ENCODE peak calls at places on chromosomes 5 and 9, in nine cellular contexts. M is OCI-LY7, J is fibroblast of lung, Y is A549, A is breast epithelium, C is uterus, O is cardiac muscle cell, D is IMR-90, P is body of pancreas. B is an unnamed sample. For H3K4me1, the result is how much of the 10 kb centered on the place peaks cover.

GRCh38 chr9:134391319-134392231 is 65.3 kb downstream of the RXRA start:
- DNase-seq in M (no peak), J (no peak), Y (no peak), A (no peak), C (no peak), O (no peak), D (no peak), P (no peak), B (no peak)

GRCh38 chr9:132768932-132769894 is 98.9 kb downstream of the GTF3C4 start:
- DNase-seq in M (peak), J (peak), Y (peak), A (no peak), C (peak), O (peak), D (peak), P (peak), B (no peak)

GRCh38 chr9:133505186-133505830 is 19.5 kb downstream of the MYMK start:
- DNase-seq in M (no peak), J (peak), Y (no peak), A (no peak), C (no peak), O (peak), D (peak), P (peak), B (no peak)

GRCh38 chr9:117825609-117826347 is 121.6 kb downstream of the TLR4 start:
- DNase-seq in M (no peak), J (no peak), Y (no peak), A (no peak), C (no peak), O (no peak), D (no peak), P (no peak), B (no peak)

GRCh38 chr9:118209343-118209742 is 505.1 kb downstream of the TLR4 start:
- DNase-seq in M (no peak), J (no peak), Y (no peak), A (no peak), C (no peak), O (no peak), D (no peak), P (no peak), B (no peak)

GRCh38 chr5:83608122-83608521 is 112.5 kb downstream of the HAPLN1 start:
- DNase-seq in M (peak), J (peak), Y (peak), A (no peak), C (no peak), O (peak), D (peak), P (peak), B (peak)

GRCh38 chr5:84430863-84431663 is 46.4 kb upstream of the EDIL3 start:
- DNase-seq in M (no peak), J (no peak), Y (no peak), A (no peak), C (no peak), O (peak), D (peak), P (no peak), B (no peak)

GRCh38 chr5:38535281-38535750 is 21.1 kb downstream of the LIFR start:
- DNase-seq in M (no peak), J (no peak), Y (no peak), A (no peak), C (no peak), O (no peak), D (no peak), P (no peak), B (no peak)

GRCh38 chr9:117145811-117146490 is 268.9 kb downstream of the ASTN2 start:
- DNase-seq in M (no peak), J (no peak), Y (no peak), A (no peak), C (no peak), O (no peak), D (no peak), P (no peak), B (no peak)

GRCh38 chr5:14173419-14174234 is 30.5 kb downstream of the TRIO start:
- DNase-seq in M (no peak), J (no peak), Y (no peak), A (no peak), C (no peak), O (no peak), D (no peak), P (no peak), B (no peak)

GRCh38 chr9:95078516-95078915 is 239.0 kb downstream of the FANCC start:
- DNase-seq in M (no peak), J (no peak), Y (no peak), A (no peak), C (peak), O (no peak), D (no peak), P (peak), B (no peak)

GRCh38 chr5:38557309-38557710 is 864 bp upstream of the LIFR start:
- DNase-seq in M (no peak), J (no peak), Y (no peak), A (peak), C (peak), O (no peak), D (no peak), P (peak), B (no peak)

GRCh38 chr5:82591021-82591515 is 312.9 kb upstream of the RPS23 start:
- DNase-seq in M (no peak), J (peak), Y (no peak), A (no peak), C (no peak), O (no peak), D (no peak), P (no peak), B (no peak)

GRCh38 chr9:135607401-135608293 is 31.7 kb downstream of the GLT6D1 start:
- DNase-seq in M (no peak), J (no peak), Y (no peak), A (no peak), C (no peak), O (no peak), D (no peak), P (no peak), B (peak)

GRCh38 chr5:6085461-6085860 is 292.9 kb downstream of the MED10 start:
- DNase-seq in M (no peak), J (no peak), Y (no peak), A (no peak), C (no peak), O (no peak), D (no peak), P (no peak), B (no peak)

GRCh38 chr5:61840354-61840753 is 465.7 kb upstream of the KIF2A start:
- DNase-seq in M (no peak), J (peak), Y (peak), A (no peak), C (no peak), O (no peak), D (no peak), P (no peak), B (peak)

GRCh38 chr5:134714120-134714519 is 24.2 kb upstream of the CAMLG start:
- DNase-seq in M (no peak), J (no peak), Y (no peak), A (no peak), C (no peak), O (no peak), D (no peak), P (no peak), B (no peak)

GRCh38 chr9:38345851-38346755 is 46.4 kb upstream of the ALDH1B1 start:
- DNase-seq in M (no peak), J (no peak), Y (no peak), A (no peak), C (no peak), O (no peak), D (no peak), P (no peak), B (no peak)

GRCh38 chr9:128005938-128006337 is 25.1 kb upstream of the EEIG1 start:
- DNase-seq in M (no peak), J (no peak), Y (peak), A (peak), C (peak), O (peak), D (no peak), P (no peak), B (no peak)

GRCh38 chr9:23702311-23702922 is 123.6 kb downstream of the ELAVL2 start:
- DNase-seq in M (no peak), J (peak), Y (no peak), A (no peak), C (no peak), O (no peak), D (no peak), P (no peak), B (no peak)

GRCh38 chr5:74648835-74649286 is 8.3 kb upstream of the ENC1 start:
- DNase-seq in M (peak), J (peak), Y (peak), A (no peak), C (no peak), O (peak), D (peak), P (peak), B (no peak)

GRCh38 chr5:77083088-77083487 is 4.0 kb downstream of the ZBED3 start:
- DNase-seq in M (no peak), J (no peak), Y (no peak), A (no peak), C (no peak), O (no peak), D (no peak), P (no peak), B (no peak)

GRCh38 chr9:129823163-129823933 is 588 bp downstream of the TOR1A start:
- DNase-seq in M (peak), J (peak), Y (peak), A (no peak), C (no peak), O (peak), D (peak), P (no peak), B (no peak)

GRCh38 chr5:124986667-124987066 is 240.2 kb upstream of the ZNF608 start:
- DNase-seq in M (no peak), J (peak), Y (no peak), A (no peak), C (no peak), O (no peak), D (no peak), P (no peak), B (no peak)

GRCh38 chr5:111635151-111635945 is 121.6 kb downstream of the NREP start:
- DNase-seq in M (no peak), J (peak), Y (no peak), A (no peak), C (no peak), O (peak), D (no peak), P (no peak), B (no peak)

GRCh38 chr5:43274435-43275114 is 38.6 kb downstream of the HMGCS1 start:
- DNase-seq in M (no peak), J (no peak), Y (no peak), A (no peak), C (no peak), O (no peak), D (no peak), P (no peak), B (no peak)

GRCh38 chr5:141618030-141618803 is 583 bp downstream of the DIAPH1 start:
- DNase-seq in M (peak), J (peak), Y (peak), A (peak), C (peak), O (peak), D (peak), P (peak), B (no peak)

GRCh38 chr9:120344230-120344629 is 235.7 kb downstream of the CDK5RAP2 start:
- DNase-seq in M (no peak), J (peak), Y (peak), A (no peak), C (no peak), O (peak), D (peak), P (no peak), B (no peak)

DNA sequence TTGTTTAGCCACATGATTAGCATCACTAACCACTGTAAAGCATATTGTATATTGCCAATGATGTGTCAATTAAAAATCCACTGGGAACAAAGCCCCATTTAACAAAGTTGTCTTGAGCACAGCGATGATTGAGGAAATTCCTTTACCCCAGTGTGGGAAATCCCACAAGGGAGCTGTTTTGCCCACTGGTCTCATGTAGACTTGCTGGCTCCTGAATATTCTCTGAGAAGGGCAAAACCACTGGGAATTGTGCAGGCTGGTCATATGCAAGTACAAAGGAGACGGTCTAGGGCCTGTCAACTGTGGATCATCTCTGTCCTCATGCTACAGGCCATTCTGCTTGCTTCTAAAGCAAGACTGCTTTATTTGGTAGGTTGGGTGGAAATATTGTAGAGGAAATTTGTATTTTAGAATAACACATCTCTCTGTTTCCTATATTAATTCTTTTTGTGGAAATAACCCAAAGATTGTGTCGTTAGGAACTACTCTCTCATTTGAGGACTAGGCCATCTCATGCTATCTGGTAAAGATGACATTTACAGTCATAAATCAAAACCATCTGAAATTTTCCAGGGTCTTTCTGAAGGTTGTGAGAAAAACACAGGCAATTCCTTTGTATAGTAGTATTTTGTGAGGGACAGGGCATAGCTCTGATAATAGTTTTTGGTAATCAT is 60.2 kb downstream of the PARP8 start:
- DNase-seq in M (no peak), J (no peak), Y (no peak), A (no peak), C (no peak), O (no peak), D (no peak), P (no peak), B (no peak)
- H3K27ac ChIP-seq in M (no peak), J (no peak), Y (no peak), A (no peak), C (no peak), O (no peak), D (no peak), P (no peak), B (no peak)

GRCh38 chr5:132269635-132270344 is 12.3 kb downstream of the PDLIM4 start:
- DNase-seq in M (no peak), J (no peak), Y (no peak), A (no peak), C (no peak), O (no peak), D (no peak), P (no peak), B (peak)

GRCh38 chr5:132268698-132269551 is 11.4 kb downstream of the PDLIM4 start:
- DNase-seq in M (no peak), J (peak), Y (no peak), A (no peak), C (peak), O (no peak), D (peak), P (no peak), B (peak)

GRCh38 chr5:132270345-132270685 is 12.8 kb downstream of the PDLIM4 start:
- DNase-seq in M (no peak), J (no peak), Y (no peak), A (no peak), C (no peak), O (no peak), D (no peak), P (no peak), B (peak)

GRCh38 chr5:132271251-132272246 is 14.1 kb downstream of the PDLIM4 start:
- DNase-seq in M (peak), J (no peak), Y (no peak), A (peak), C (no peak), O (no peak), D (no peak), P (no peak), B (peak)

DNA sequence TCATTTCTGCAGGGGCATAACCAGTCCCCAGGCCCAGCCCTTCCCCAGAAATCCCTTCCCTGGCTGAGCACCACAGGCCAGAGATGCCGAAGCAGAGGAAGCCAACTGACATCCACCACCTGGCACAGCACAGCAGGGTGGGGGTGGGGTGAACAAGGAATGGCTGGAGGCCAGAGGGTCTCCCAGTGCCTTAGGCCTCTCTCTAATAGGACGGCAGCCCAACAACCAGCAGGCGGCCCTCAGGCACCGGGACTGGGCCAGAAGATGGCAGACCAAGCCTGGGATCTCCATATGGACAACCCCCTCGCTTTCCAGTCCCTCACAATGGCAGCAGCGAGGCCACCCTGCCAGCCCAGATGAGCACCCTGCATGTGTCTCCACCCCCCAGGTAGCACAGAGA is 13.2 kb downstream of the PDLIM4 start:
- DNase-seq in M (no peak), J (no peak), Y (no peak), A (peak), C (no peak), O (no peak), D (no peak), P (no peak), B (no peak)
- TF ChIP-seq CTCF in M (no peak), J (no peak), Y (no peak), A (no peak), C (no peak), O (no peak), D (no peak), P (no peak), B (no peak)

GRCh38 chr5:172950176-172950965 is 8.9 kb upstream of the RPL26L1 start:
- DNase-seq in M (no peak), J (no peak), Y (no peak), A (no peak), C (no peak), O (no peak), D (no peak), P (no peak), B (no peak)
- H3K4me1 ChIP-seq in M (under half), J (under half), Y (under half), A (under half), C (under half), O (under half), D (under half), P (under half), B (under half)

DNA sequence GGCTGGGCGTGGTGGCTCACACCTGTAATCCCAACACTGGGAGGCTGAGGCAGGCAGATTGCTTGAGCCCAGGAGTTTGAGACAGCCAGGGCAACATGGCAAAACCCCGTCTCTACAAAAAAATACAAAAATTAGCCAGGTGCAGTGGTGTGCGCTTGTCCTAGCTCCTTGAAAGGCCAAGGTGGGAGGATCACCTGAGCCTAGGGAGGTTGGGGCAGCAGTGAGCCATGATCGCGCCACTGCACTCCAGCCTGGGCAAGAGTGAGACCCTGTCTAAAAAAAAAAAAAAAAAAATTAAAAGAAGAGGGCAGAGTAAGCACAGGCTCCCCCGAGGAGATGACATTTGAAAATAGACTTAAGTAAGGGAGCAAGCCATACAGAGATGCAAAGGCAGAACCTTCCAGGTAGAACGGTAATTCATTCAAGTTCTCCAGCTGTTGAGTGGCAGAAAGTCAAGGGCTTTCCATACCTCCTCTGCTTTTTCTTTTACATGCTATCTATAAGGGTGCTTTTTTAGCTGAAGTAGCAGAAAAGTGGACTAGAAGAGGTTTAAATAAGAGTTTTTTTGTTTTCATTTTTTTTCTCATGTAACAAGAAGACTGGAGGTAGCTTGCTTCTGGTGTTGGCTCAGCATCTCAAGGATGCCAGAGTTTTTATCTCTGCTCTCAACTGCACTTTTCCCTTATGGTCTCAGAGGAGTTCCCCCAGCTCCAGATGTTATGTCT is 40.8 kb downstream of the ERGIC1 start:
- DNase-seq in M (no peak), J (no peak), Y (no peak), A (no peak), C (no peak), O (no peak), D (no peak), P (no peak), B (no peak)
- H3K27ac ChIP-seq in M (no peak), J (no peak), Y (peak), A (peak), C (peak), O (no peak), D (no peak), P (peak), B (peak)

DNA sequence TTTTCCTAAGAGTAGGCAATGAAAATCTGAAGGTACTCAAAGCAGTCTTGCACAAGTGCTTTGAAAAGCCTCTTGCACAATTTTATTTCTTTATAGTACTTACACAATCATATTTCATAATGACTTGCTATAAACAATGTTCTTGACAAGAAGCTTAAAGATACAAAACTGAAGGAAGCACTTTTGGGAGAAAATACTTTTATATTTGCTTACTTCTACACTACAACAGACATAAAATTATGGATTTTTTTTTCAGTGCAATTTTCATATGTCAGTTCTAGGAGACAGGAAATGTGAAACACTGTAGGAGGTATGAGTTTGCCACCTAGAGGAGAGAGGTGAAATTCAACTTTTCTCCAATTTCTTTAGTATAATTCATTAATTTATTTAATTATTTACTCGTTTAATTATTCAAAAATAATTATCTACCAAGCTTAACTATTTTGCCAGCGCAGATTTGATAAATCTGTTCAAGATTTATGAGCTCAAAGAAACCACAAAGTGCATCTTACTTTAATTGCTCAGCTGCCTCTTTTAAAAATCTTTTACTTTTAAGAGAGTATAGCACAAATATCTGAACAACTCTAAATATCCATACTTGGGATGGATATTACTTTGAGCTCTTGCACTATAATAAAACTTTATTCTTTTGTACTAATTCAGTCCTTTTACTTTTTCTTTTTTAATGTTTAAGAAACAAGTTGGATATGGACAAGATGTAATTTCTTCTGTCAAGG is 29.0 kb upstream of the CDKN2B start:
- DNase-seq in M (peak), J (no peak), Y (no peak), A (no peak), C (no peak), O (peak), D (peak), P (no peak), B (no peak)
- TF ChIP-seq CTCF in M (peak), J (peak), Y (no peak), A (no peak), C (no peak), O (peak), D (peak), P (peak), B (peak)

DNA sequence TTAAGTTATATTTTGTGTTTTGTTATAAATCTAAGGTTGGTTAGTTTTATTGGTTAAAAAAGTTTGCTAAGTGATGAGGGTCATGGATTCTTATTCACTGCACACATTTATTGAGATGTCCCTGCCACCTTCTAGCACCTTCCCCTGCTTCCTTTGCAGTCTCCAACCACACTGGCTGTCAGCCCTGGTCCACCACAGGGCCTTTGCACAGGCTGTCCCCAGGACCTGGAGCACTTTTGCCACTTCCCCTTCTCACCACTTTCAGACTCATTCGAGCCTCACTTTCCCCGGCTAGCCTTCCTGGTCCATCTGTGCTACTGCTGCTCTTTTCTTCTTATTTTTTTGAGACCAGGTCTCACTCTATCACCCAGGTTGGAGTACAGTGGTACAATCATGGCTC is 45.3 kb downstream of the ARHGAP26 start:
- DNase-seq in M (no peak), J (no peak), Y (no peak), A (no peak), C (no peak), O (no peak), D (no peak), P (no peak), B (no peak)
- H3K4me1 ChIP-seq in M (under half), J (under half), Y (half or more), A (under half), C (under half), O (under half), D (under half), P (under half), B (half or more)

B was measured in esophagus muscularis mucosa.